ENCODE peak calls at places on chromosomes 11 and 22, in nine cellular contexts. One of them, this sample, is unnamed.

GRCh38 chr22:37887610-37888378 is 18.3 kb upstream of the MICALL1 start:
- DNase-seq in activated CD4-positive, alpha-beta T cell treated with anti-CD3 and anti-CD28 coated beads, Interleukin-2, amount 10 ng/mL, durations not matched to agents 7 days and 5 days: no peak
- DNase-seq in right cardiac atrium: no peak
- DNase-seq in stimulated activated CD8-positive, alpha-beta memory T cell treated with anti-CD3 and anti-CD28 coated beads, Interleukin-15, amount 100 ng/mL, for 1 hour: no peak
- DNase-seq in RWPE1: peak
- DNase-seq in thyroid gland: peak
- DNase-seq in GM23248: peak
- DNase-seq in anterior cingulate cortex: no peak
- DNase-seq in GM20000: no peak
- DNase-seq in this sample: peak

GRCh38 chr11:103024086-103024485 is 67.9 kb downstream of the DCUN1D5 start:
- DNase-seq in right cardiac atrium: no peak
- DNase-seq in thyroid gland: no peak
- DNase-seq in activated CD4-positive, alpha-beta T cell treated with anti-CD3 and anti-CD28 coated beads, Interleukin-2, amount 10 ng/mL, durations not matched to agents 7 days and 5 days: no peak
- DNase-seq in anterior cingulate cortex: no peak
- DNase-seq in GM23248: peak
- DNase-seq in GM20000: no peak
- DNase-seq in RWPE1: no peak
- DNase-seq in stimulated activated CD8-positive, alpha-beta memory T cell treated with anti-CD3 and anti-CD28 coated beads, Interleukin-15, amount 100 ng/mL, for 1 hour: no peak
- DNase-seq in this sample: no peak

GRCh38 chr22:19849800-19850481 is 4.7 kb downstream of the GNB1L start:
- DNase-seq in stimulated activated CD8-positive, alpha-beta memory T cell treated with anti-CD3 and anti-CD28 coated beads, Interleukin-15, amount 100 ng/mL, for 1 hour: no peak
- DNase-seq in GM23248: no peak
- DNase-seq in RWPE1: peak
- DNase-seq in GM20000: no peak
- DNase-seq in anterior cingulate cortex: no peak
- DNase-seq in right cardiac atrium: no peak
- DNase-seq in thyroid gland: peak
- DNase-seq in activated CD4-positive, alpha-beta T cell treated with anti-CD3 and anti-CD28 coated beads, Interleukin-2, amount 10 ng/mL, durations not matched to agents 7 days and 5 days: no peak
- DNase-seq in this sample: no peak

GRCh38 chr22:30861688-30862552 is 106.7 kb downstream of the MORC2 start:
- DNase-seq in GM20000: no peak
- DNase-seq in right cardiac atrium: no peak
- DNase-seq in anterior cingulate cortex: no peak
- DNase-seq in RWPE1: no peak
- DNase-seq in stimulated activated CD8-positive, alpha-beta memory T cell treated with anti-CD3 and anti-CD28 coated beads, Interleukin-15, amount 100 ng/mL, for 1 hour: no peak
- DNase-seq in GM23248: no peak
- DNase-seq in activated CD4-positive, alpha-beta T cell treated with anti-CD3 and anti-CD28 coated beads, Interleukin-2, amount 10 ng/mL, durations not matched to agents 7 days and 5 days: no peak
- DNase-seq in thyroid gland: no peak
- DNase-seq in this sample: no peak

GRCh38 chr11:60771879-60772525 is 13.1 kb upstream of the MS4A10 start:
- DNase-seq in thyroid gland: no peak
- DNase-seq in stimulated activated CD8-positive, alpha-beta memory T cell treated with anti-CD3 and anti-CD28 coated beads, Interleukin-15, amount 100 ng/mL, for 1 hour: no peak
- DNase-seq in anterior cingulate cortex: no peak
- DNase-seq in GM20000: no peak
- DNase-seq in activated CD4-positive, alpha-beta T cell treated with anti-CD3 and anti-CD28 coated beads, Interleukin-2, amount 10 ng/mL, durations not matched to agents 7 days and 5 days: no peak
- DNase-seq in GM23248: peak
- DNase-seq in RWPE1: no peak
- DNase-seq in right cardiac atrium: no peak
- DNase-seq in this sample: no peak

GRCh38 chr11:8683115-8683807 is 669 bp downstream of the RPL27A start:
- DNase-seq in GM20000: no peak
- DNase-seq in right cardiac atrium: no peak
- DNase-seq in thyroid gland: no peak
- DNase-seq in stimulated activated CD8-positive, alpha-beta memory T cell treated with anti-CD3 and anti-CD28 coated beads, Interleukin-15, amount 100 ng/mL, for 1 hour: no peak
- DNase-seq in RWPE1: no peak
- DNase-seq in activated CD4-positive, alpha-beta T cell treated with anti-CD3 and anti-CD28 coated beads, Interleukin-2, amount 10 ng/mL, durations not matched to agents 7 days and 5 days: peak
- DNase-seq in anterior cingulate cortex: no peak
- DNase-seq in GM23248: peak
- DNase-seq in this sample: no peak

GRCh38 chr11:59706518-59707285 is 6.9 kb downstream of the OR10V1 start:
- DNase-seq in anterior cingulate cortex: no peak
- DNase-seq in GM20000: no peak
- DNase-seq in GM23248: peak
- DNase-seq in RWPE1: peak
- DNase-seq in right cardiac atrium: no peak
- DNase-seq in stimulated activated CD8-positive, alpha-beta memory T cell treated with anti-CD3 and anti-CD28 coated beads, Interleukin-15, amount 100 ng/mL, for 1 hour: no peak
- DNase-seq in thyroid gland: no peak
- DNase-seq in activated CD4-positive, alpha-beta T cell treated with anti-CD3 and anti-CD28 coated beads, Interleukin-2, amount 10 ng/mL, durations not matched to agents 7 days and 5 days: no peak
- DNase-seq in this sample: no peak

GRCh38 chr11:121550247-121551132 is 97.7 kb upstream of the SORL1-AS1 start:
- DNase-seq in RWPE1: peak
- DNase-seq in stimulated activated CD8-positive, alpha-beta memory T cell treated with anti-CD3 and anti-CD28 coated beads, Interleukin-15, amount 100 ng/mL, for 1 hour: no peak
- DNase-seq in anterior cingulate cortex: no peak
- DNase-seq in GM20000: no peak
- DNase-seq in activated CD4-positive, alpha-beta T cell treated with anti-CD3 and anti-CD28 coated beads, Interleukin-2, amount 10 ng/mL, durations not matched to agents 7 days and 5 days: no peak
- DNase-seq in thyroid gland: no peak
- DNase-seq in right cardiac atrium: no peak
- DNase-seq in GM23248: peak
- DNase-seq in this sample: no peak

GRCh38 chr11:60750911-60751310 is 5.8 kb upstream of the MS4A15 start:
- DNase-seq in activated CD4-positive, alpha-beta T cell treated with anti-CD3 and anti-CD28 coated beads, Interleukin-2, amount 10 ng/mL, durations not matched to agents 7 days and 5 days: no peak
- DNase-seq in GM23248: no peak
- DNase-seq in GM20000: no peak
- DNase-seq in thyroid gland: peak
- DNase-seq in right cardiac atrium: no peak
- DNase-seq in anterior cingulate cortex: no peak
- DNase-seq in RWPE1: no peak
- DNase-seq in stimulated activated CD8-positive, alpha-beta memory T cell treated with anti-CD3 and anti-CD28 coated beads, Interleukin-15, amount 100 ng/mL, for 1 hour: no peak
- DNase-seq in this sample: no peak

GRCh38 chr22:37967147-37967546 is 13.6 kb downstream of the POLR2F start:
- DNase-seq in stimulated activated CD8-positive, alpha-beta memory T cell treated with anti-CD3 and anti-CD28 coated beads, Interleukin-15, amount 100 ng/mL, for 1 hour: no peak
- DNase-seq in RWPE1: no peak
- DNase-seq in thyroid gland: no peak
- DNase-seq in GM20000: no peak
- DNase-seq in GM23248: no peak
- DNase-seq in right cardiac atrium: no peak
- DNase-seq in anterior cingulate cortex: no peak
- DNase-seq in activated CD4-positive, alpha-beta T cell treated with anti-CD3 and anti-CD28 coated beads, Interleukin-2, amount 10 ng/mL, durations not matched to agents 7 days and 5 days: no peak
- DNase-seq in this sample: peak

GRCh38 chr11:95306816-95307215 is 75.8 kb upstream of the SESN3 start:
- DNase-seq in RWPE1: no peak
- DNase-seq in GM23248: no peak
- DNase-seq in activated CD4-positive, alpha-beta T cell treated with anti-CD3 and anti-CD28 coated beads, Interleukin-2, amount 10 ng/mL, durations not matched to agents 7 days and 5 days: no peak
- DNase-seq in right cardiac atrium: no peak
- DNase-seq in thyroid gland: no peak
- DNase-seq in stimulated activated CD8-positive, alpha-beta memory T cell treated with anti-CD3 and anti-CD28 coated beads, Interleukin-15, amount 100 ng/mL, for 1 hour: no peak
- DNase-seq in GM20000: no peak
- DNase-seq in anterior cingulate cortex: no peak
- DNase-seq in this sample: no peak

GRCh38 chr11:11279956-11280689 is 72.9 kb downstream of the CSNK2A3 start:
- DNase-seq in thyroid gland: no peak
- DNase-seq in RWPE1: no peak
- DNase-seq in anterior cingulate cortex: no peak
- DNase-seq in activated CD4-positive, alpha-beta T cell treated with anti-CD3 and anti-CD28 coated beads, Interleukin-2, amount 10 ng/mL, durations not matched to agents 7 days and 5 days: peak
- DNase-seq in right cardiac atrium: no peak
- DNase-seq in GM20000: no peak
- DNase-seq in stimulated activated CD8-positive, alpha-beta memory T cell treated with anti-CD3 and anti-CD28 coated beads, Interleukin-15, amount 100 ng/mL, for 1 hour: no peak
- DNase-seq in GM23248: peak
- DNase-seq in this sample: no peak

GRCh38 chr22:46043339-46043738 is 66.4 kb upstream of the WNT7B start:
- DNase-seq in anterior cingulate cortex: no peak
- DNase-seq in GM20000: no peak
- DNase-seq in thyroid gland: no peak
- DNase-seq in right cardiac atrium: no peak
- DNase-seq in RWPE1: no peak
- DNase-seq in GM23248: no peak
- DNase-seq in activated CD4-positive, alpha-beta T cell treated with anti-CD3 and anti-CD28 coated beads, Interleukin-2, amount 10 ng/mL, durations not matched to agents 7 days and 5 days: no peak
- DNase-seq in stimulated activated CD8-positive, alpha-beta memory T cell treated with anti-CD3 and anti-CD28 coated beads, Interleukin-15, amount 100 ng/mL, for 1 hour: no peak
- DNase-seq in this sample: no peak

GRCh38 chr11:46889689-46890475 is 28.5 kb downstream of the LRP4 start:
- DNase-seq in anterior cingulate cortex: peak
- DNase-seq in GM20000: peak
- DNase-seq in RWPE1: peak
- DNase-seq in GM23248: peak
- DNase-seq in stimulated activated CD8-positive, alpha-beta memory T cell treated with anti-CD3 and anti-CD28 coated beads, Interleukin-15, amount 100 ng/mL, for 1 hour: peak
- DNase-seq in right cardiac atrium: peak
- DNase-seq in thyroid gland: peak
- DNase-seq in activated CD4-positive, alpha-beta T cell treated with anti-CD3 and anti-CD28 coated beads, Interleukin-2, amount 10 ng/mL, durations not matched to agents 7 days and 5 days: peak
- DNase-seq in this sample: peak

GRCh38 chr11:46006418-46007070 is 84.1 kb downstream of the LARGE2 start:
- DNase-seq in RWPE1: peak
- DNase-seq in right cardiac atrium: no peak
- DNase-seq in thyroid gland: no peak
- DNase-seq in stimulated activated CD8-positive, alpha-beta memory T cell treated with anti-CD3 and anti-CD28 coated beads, Interleukin-15, amount 100 ng/mL, for 1 hour: no peak
- DNase-seq in GM20000: peak
- DNase-seq in anterior cingulate cortex: no peak
- DNase-seq in GM23248: peak
- DNase-seq in activated CD4-positive, alpha-beta T cell treated with anti-CD3 and anti-CD28 coated beads, Interleukin-2, amount 10 ng/mL, durations not matched to agents 7 days and 5 days: peak
- DNase-seq in this sample: peak

GRCh38 chr22:33565580-33565995 is 354.7 kb downstream of the LARGE1 start:
- DNase-seq in GM20000: no peak
- DNase-seq in stimulated activated CD8-positive, alpha-beta memory T cell treated with anti-CD3 and anti-CD28 coated beads, Interleukin-15, amount 100 ng/mL, for 1 hour: no peak
- DNase-seq in anterior cingulate cortex: no peak
- DNase-seq in right cardiac atrium: peak
- DNase-seq in thyroid gland: no peak
- DNase-seq in activated CD4-positive, alpha-beta T cell treated with anti-CD3 and anti-CD28 coated beads, Interleukin-2, amount 10 ng/mL, durations not matched to agents 7 days and 5 days: no peak
- DNase-seq in GM23248: no peak
- DNase-seq in RWPE1: no peak
- DNase-seq in this sample: no peak

GRCh38 chr11:114666760-114667159 is 11.6 kb upstream of the NXPE2 start:
- DNase-seq in activated CD4-positive, alpha-beta T cell treated with anti-CD3 and anti-CD28 coated beads, Interleukin-2, amount 10 ng/mL, durations not matched to agents 7 days and 5 days: no peak
- DNase-seq in stimulated activated CD8-positive, alpha-beta memory T cell treated with anti-CD3 and anti-CD28 coated beads, Interleukin-15, amount 100 ng/mL, for 1 hour: no peak
- DNase-seq in RWPE1: no peak
- DNase-seq in GM23248: no peak
- DNase-seq in anterior cingulate cortex: no peak
- DNase-seq in GM20000: no peak
- DNase-seq in right cardiac atrium: no peak
- DNase-seq in thyroid gland: no peak
- DNase-seq in this sample: no peak

GRCh38 chr22:48478529-48479265 is 1349.0 kb downstream of the BRD1 start:
- DNase-seq in RWPE1: no peak
- DNase-seq in activated CD4-positive, alpha-beta T cell treated with anti-CD3 and anti-CD28 coated beads, Interleukin-2, amount 10 ng/mL, durations not matched to agents 7 days and 5 days: no peak
- DNase-seq in GM20000: no peak
- DNase-seq in anterior cingulate cortex: no peak
- DNase-seq in right cardiac atrium: no peak
- DNase-seq in thyroid gland: no peak
- DNase-seq in GM23248: no peak
- DNase-seq in stimulated activated CD8-positive, alpha-beta memory T cell treated with anti-CD3 and anti-CD28 coated beads, Interleukin-15, amount 100 ng/mL, for 1 hour: no peak
- DNase-seq in this sample: no peak

GRCh38 chr11:34809191-34810106 is 106.7 kb downstream of the APIP start:
- DNase-seq in GM23248: peak
- DNase-seq in RWPE1: peak
- DNase-seq in right cardiac atrium: no peak
- DNase-seq in anterior cingulate cortex: no peak
- DNase-seq in GM20000: no peak
- DNase-seq in activated CD4-positive, alpha-beta T cell treated with anti-CD3 and anti-CD28 coated beads, Interleukin-2, amount 10 ng/mL, durations not matched to agents 7 days and 5 days: no peak
- DNase-seq in stimulated activated CD8-positive, alpha-beta memory T cell treated with anti-CD3 and anti-CD28 coated beads, Interleukin-15, amount 100 ng/mL, for 1 hour: no peak
- DNase-seq in thyroid gland: no peak
- DNase-seq in this sample: no peak

GRCh38 chr11:88315981-88316441 is 21.5 kb downstream of the CTSC start:
- DNase-seq in GM20000: no peak
- DNase-seq in anterior cingulate cortex: no peak
- DNase-seq in RWPE1: no peak
- DNase-seq in right cardiac atrium: no peak
- DNase-seq in stimulated activated CD8-positive, alpha-beta memory T cell treated with anti-CD3 and anti-CD28 coated beads, Interleukin-15, amount 100 ng/mL, for 1 hour: no peak
- DNase-seq in GM23248: no peak
- DNase-seq in thyroid gland: no peak
- DNase-seq in activated CD4-positive, alpha-beta T cell treated with anti-CD3 and anti-CD28 coated beads, Interleukin-2, amount 10 ng/mL, durations not matched to agents 7 days and 5 days: no peak
- DNase-seq in this sample: no peak

GRCh38 chr11:68677432-68677831 is 6.9 kb upstream of the GAL start:
- DNase-seq in thyroid gland: no peak
- DNase-seq in right cardiac atrium: peak
- DNase-seq in RWPE1: peak
- DNase-seq in anterior cingulate cortex: no peak
- DNase-seq in stimulated activated CD8-positive, alpha-beta memory T cell treated with anti-CD3 and anti-CD28 coated beads, Interleukin-15, amount 100 ng/mL, for 1 hour: no peak
- DNase-seq in activated CD4-positive, alpha-beta T cell treated with anti-CD3 and anti-CD28 coated beads, Interleukin-2, amount 10 ng/mL, durations not matched to agents 7 days and 5 days: no peak
- DNase-seq in GM23248: peak
- DNase-seq in GM20000: no peak
- DNase-seq in this sample: no peak

GRCh38 chr11:73498343-73498742 is 99.6 kb downstream of the FAM168A start:
- DNase-seq in RWPE1: no peak
- DNase-seq in activated CD4-positive, alpha-beta T cell treated with anti-CD3 and anti-CD28 coated beads, Interleukin-2, amount 10 ng/mL, durations not matched to agents 7 days and 5 days: no peak
- DNase-seq in anterior cingulate cortex: no peak
- DNase-seq in GM20000: no peak
- DNase-seq in stimulated activated CD8-positive, alpha-beta memory T cell treated with anti-CD3 and anti-CD28 coated beads, Interleukin-15, amount 100 ng/mL, for 1 hour: no peak
- DNase-seq in thyroid gland: no peak
- DNase-seq in right cardiac atrium: no peak
- DNase-seq in GM23248: no peak
- DNase-seq in this sample: no peak

GRCh38 chr11:66264893-66265292 is 3.5 kb upstream of the RAB1B start:
- DNase-seq in right cardiac atrium: no peak
- DNase-seq in stimulated activated CD8-positive, alpha-beta memory T cell treated with anti-CD3 and anti-CD28 coated beads, Interleukin-15, amount 100 ng/mL, for 1 hour: no peak
- DNase-seq in activated CD4-positive, alpha-beta T cell treated with anti-CD3 and anti-CD28 coated beads, Interleukin-2, amount 10 ng/mL, durations not matched to agents 7 days and 5 days: peak
- DNase-seq in GM23248: peak
- DNase-seq in GM20000: no peak
- DNase-seq in anterior cingulate cortex: no peak
- DNase-seq in thyroid gland: no peak
- DNase-seq in RWPE1: no peak
- DNase-seq in this sample: no peak

GRCh38 chr11:122405788-122406341 is 249.7 kb upstream of the UBASH3B start:
- DNase-seq in RWPE1: no peak
- DNase-seq in thyroid gland: no peak
- DNase-seq in right cardiac atrium: no peak
- DNase-seq in GM20000: no peak
- DNase-seq in GM23248: peak
- DNase-seq in anterior cingulate cortex: no peak
- DNase-seq in stimulated activated CD8-positive, alpha-beta memory T cell treated with anti-CD3 and anti-CD28 coated beads, Interleukin-15, amount 100 ng/mL, for 1 hour: no peak
- DNase-seq in activated CD4-positive, alpha-beta T cell treated with anti-CD3 and anti-CD28 coated beads, Interleukin-2, amount 10 ng/mL, durations not matched to agents 7 days and 5 days: no peak
- DNase-seq in this sample: no peak

GRCh38 chr22:45997077-45997774 is 20.3 kb upstream of the WNT7B start:
- DNase-seq in stimulated activated CD8-positive, alpha-beta memory T cell treated with anti-CD3 and anti-CD28 coated beads, Interleukin-15, amount 100 ng/mL, for 1 hour: no peak
- DNase-seq in right cardiac atrium: peak
- DNase-seq in anterior cingulate cortex: no peak
- DNase-seq in GM23248: peak
- DNase-seq in RWPE1: peak
- DNase-seq in thyroid gland: peak
- DNase-seq in activated CD4-positive, alpha-beta T cell treated with anti-CD3 and anti-CD28 coated beads, Interleukin-2, amount 10 ng/mL, durations not matched to agents 7 days and 5 days: no peak
- DNase-seq in GM20000: no peak
- DNase-seq in this sample: peak

GRCh38 chr11:68269414-68270081 is 2.2 kb downstream of the C11orf24 start:
- DNase-seq in right cardiac atrium: no peak
- DNase-seq in thyroid gland: no peak
- DNase-seq in GM23248: peak
- DNase-seq in activated CD4-positive, alpha-beta T cell treated with anti-CD3 and anti-CD28 coated beads, Interleukin-2, amount 10 ng/mL, durations not matched to agents 7 days and 5 days: no peak
- DNase-seq in anterior cingulate cortex: no peak
- DNase-seq in stimulated activated CD8-positive, alpha-beta memory T cell treated with anti-CD3 and anti-CD28 coated beads, Interleukin-15, amount 100 ng/mL, for 1 hour: no peak
- DNase-seq in GM20000: no peak
- DNase-seq in RWPE1: no peak
- DNase-seq in this sample: no peak

GRCh38 chr11:10395196-10395897 is 59.7 kb upstream of the AMPD3 start:
- DNase-seq in GM20000: no peak
- DNase-seq in activated CD4-positive, alpha-beta T cell treated with anti-CD3 and anti-CD28 coated beads, Interleukin-2, amount 10 ng/mL, durations not matched to agents 7 days and 5 days: no peak
- DNase-seq in right cardiac atrium: no peak
- DNase-seq in GM23248: no peak
- DNase-seq in RWPE1: no peak
- DNase-seq in thyroid gland: no peak
- DNase-seq in stimulated activated CD8-positive, alpha-beta memory T cell treated with anti-CD3 and anti-CD28 coated beads, Interleukin-15, amount 100 ng/mL, for 1 hour: no peak
- DNase-seq in anterior cingulate cortex: no peak
- DNase-seq in this sample: no peak

GRCh38 chr11:105046898-105047579 is 1.9 kb upstream of the CARD16 start:
- DNase-seq in anterior cingulate cortex: no peak
- DNase-seq in right cardiac atrium: no peak
- DNase-seq in GM23248: peak
- DNase-seq in thyroid gland: no peak
- DNase-seq in activated CD4-positive, alpha-beta T cell treated with anti-CD3 and anti-CD28 coated beads, Interleukin-2, amount 10 ng/mL, durations not matched to agents 7 days and 5 days: no peak
- DNase-seq in RWPE1: peak
- DNase-seq in GM20000: no peak
- DNase-seq in stimulated activated CD8-positive, alpha-beta memory T cell treated with anti-CD3 and anti-CD28 coated beads, Interleukin-15, amount 100 ng/mL, for 1 hour: no peak
- DNase-seq in this sample: no peak

GRCh38 chr11:114180301-114181055 is 115.7 kb upstream of the NNMT start:
- DNase-seq in anterior cingulate cortex: no peak
- DNase-seq in RWPE1: no peak
- DNase-seq in thyroid gland: peak
- DNase-seq in GM23248: peak
- DNase-seq in GM20000: no peak
- DNase-seq in stimulated activated CD8-positive, alpha-beta memory T cell treated with anti-CD3 and anti-CD28 coated beads, Interleukin-15, amount 100 ng/mL, for 1 hour: no peak
- DNase-seq in right cardiac atrium: peak
- DNase-seq in activated CD4-positive, alpha-beta T cell treated with anti-CD3 and anti-CD28 coated beads, Interleukin-2, amount 10 ng/mL, durations not matched to agents 7 days and 5 days: no peak
- DNase-seq in this sample: no peak

GRCh38 chr11:76408171-76408965 is 27.2 kb downstream of the GVQW3 start:
- DNase-seq in stimulated activated CD8-positive, alpha-beta memory T cell treated with anti-CD3 and anti-CD28 coated beads, Interleukin-15, amount 100 ng/mL, for 1 hour: no peak
- DNase-seq in anterior cingulate cortex: no peak
- DNase-seq in activated CD4-positive, alpha-beta T cell treated with anti-CD3 and anti-CD28 coated beads, Interleukin-2, amount 10 ng/mL, durations not matched to agents 7 days and 5 days: no peak
- DNase-seq in RWPE1: no peak
- DNase-seq in GM23248: no peak
- DNase-seq in GM20000: no peak
- DNase-seq in thyroid gland: peak
- DNase-seq in right cardiac atrium: no peak
- DNase-seq in this sample: no peak

GRCh38 chr11:15969701-15970329 is 386.5 kb downstream of the SOX6 start:
- DNase-seq in GM23248: peak
- DNase-seq in activated CD4-positive, alpha-beta T cell treated with anti-CD3 and anti-CD28 coated beads, Interleukin-2, amount 10 ng/mL, durations not matched to agents 7 days and 5 days: no peak
- DNase-seq in stimulated activated CD8-positive, alpha-beta memory T cell treated with anti-CD3 and anti-CD28 coated beads, Interleukin-15, amount 100 ng/mL, for 1 hour: no peak
- DNase-seq in right cardiac atrium: peak
- DNase-seq in RWPE1: peak
- DNase-seq in GM20000: no peak
- DNase-seq in thyroid gland: no peak
- DNase-seq in anterior cingulate cortex: no peak
- DNase-seq in this sample: no peak

This sample was measured in putamen.